ENCODE peak calls at places on chromosome 14, in nine cellular contexts. One of them, this sample, is unnamed. For H3K4me1, the result is how much of the 10 kb centered on the place peaks cover.

GRCh38 chr14:89977668-89978067 is 21.9 kb downstream of the TDP1 start:
- DNase-seq in IMR-90: no peak
- DNase-seq in GM23338: no peak
- DNase-seq in CD8-positive, alpha-beta T cell: no peak
- DNase-seq in ovary: no peak
- DNase-seq in endodermal cell: no peak
- DNase-seq in colonic mucosa: no peak
- DNase-seq in pancreas: no peak
- DNase-seq in left ventricle myocardium inferior: no peak
- DNase-seq in this sample: no peak

GRCh38 chr14:97840159-97840558 is 1043.0 kb downstream of the VRK1 start:
- DNase-seq in IMR-90: no peak
- DNase-seq in GM23338: no peak
- DNase-seq in CD8-positive, alpha-beta T cell: no peak
- DNase-seq in ovary: no peak
- DNase-seq in endodermal cell: no peak
- DNase-seq in colonic mucosa: no peak
- DNase-seq in pancreas: no peak
- DNase-seq in left ventricle myocardium inferior: no peak
- DNase-seq in this sample: no peak

GRCh38 chr14:97120204-97121120 is 323.3 kb downstream of the VRK1 start:
- DNase-seq in IMR-90: no peak
- DNase-seq in GM23338: no peak
- DNase-seq in CD8-positive, alpha-beta T cell: no peak
- DNase-seq in ovary: no peak
- DNase-seq in endodermal cell: no peak
- DNase-seq in colonic mucosa: no peak
- DNase-seq in pancreas: no peak
- DNase-seq in left ventricle myocardium inferior: no peak
- DNase-seq in this sample: no peak

GRCh38 chr14:57486767-57487379 is 6.8 kb downstream of the CCDC198 start:
- DNase-seq in IMR-90: peak
- DNase-seq in GM23338: peak
- DNase-seq in CD8-positive, alpha-beta T cell: no peak
- DNase-seq in ovary: no peak
- DNase-seq in endodermal cell: no peak
- DNase-seq in colonic mucosa: no peak
- DNase-seq in pancreas: peak
- DNase-seq in left ventricle myocardium inferior: no peak
- DNase-seq in this sample: no peak

GRCh38 chr14:31292962-31293616 is 85.5 kb upstream of the HECTD1 start:
- DNase-seq in IMR-90: no peak
- DNase-seq in GM23338: peak
- DNase-seq in CD8-positive, alpha-beta T cell: no peak
- DNase-seq in ovary: no peak
- DNase-seq in endodermal cell: no peak
- DNase-seq in colonic mucosa: no peak
- DNase-seq in pancreas: no peak
- DNase-seq in left ventricle myocardium inferior: no peak
- DNase-seq in this sample: no peak

GRCh38 chr14:28831126-28831525 is 64.5 kb downstream of the FOXG1 start:
- DNase-seq in IMR-90: no peak
- DNase-seq in GM23338: no peak
- DNase-seq in CD8-positive, alpha-beta T cell: no peak
- DNase-seq in ovary: no peak
- DNase-seq in endodermal cell: no peak
- DNase-seq in colonic mucosa: no peak
- DNase-seq in pancreas: no peak
- DNase-seq in left ventricle myocardium inferior: no peak
- DNase-seq in this sample: no peak

GRCh38 chr14:24837280-24838046 is 203.5 kb upstream of the GZMB start:
- DNase-seq in IMR-90: peak
- DNase-seq in GM23338: no peak
- DNase-seq in CD8-positive, alpha-beta T cell: no peak
- DNase-seq in ovary: no peak
- DNase-seq in endodermal cell: peak
- DNase-seq in colonic mucosa: no peak
- DNase-seq in pancreas: no peak
- DNase-seq in left ventricle myocardium inferior: no peak
- DNase-seq in this sample: no peak

GRCh38 chr14:69040343-69040742 is 61.2 kb upstream of the ACTN1 start:
- DNase-seq in IMR-90: no peak
- DNase-seq in GM23338: no peak
- DNase-seq in CD8-positive, alpha-beta T cell: no peak
- DNase-seq in ovary: no peak
- DNase-seq in endodermal cell: no peak
- DNase-seq in colonic mucosa: no peak
- DNase-seq in pancreas: no peak
- DNase-seq in left ventricle myocardium inferior: no peak
- DNase-seq in this sample: no peak

GRCh38 chr14:103630364-103631108 is 1.5 kb downstream of the KLC1 start:
- DNase-seq in IMR-90: peak
- DNase-seq in GM23338: no peak
- DNase-seq in CD8-positive, alpha-beta T cell: no peak
- DNase-seq in ovary: no peak
- DNase-seq in endodermal cell: no peak
- DNase-seq in colonic mucosa: no peak
- DNase-seq in pancreas: no peak
- DNase-seq in left ventricle myocardium inferior: no peak
- DNase-seq in this sample: no peak

GRCh38 chr14:103629503-103630121 is 601 bp downstream of the KLC1 start:
- DNase-seq in IMR-90: no peak
- DNase-seq in GM23338: peak
- DNase-seq in CD8-positive, alpha-beta T cell: no peak
- DNase-seq in ovary: peak
- DNase-seq in endodermal cell: peak
- DNase-seq in colonic mucosa: peak
- DNase-seq in pancreas: peak
- DNase-seq in left ventricle myocardium inferior: peak
- DNase-seq in this sample: no peak

GRCh38 chr14:103628221-103628683 is 759 bp upstream of the KLC1 start:
- DNase-seq in IMR-90: peak
- DNase-seq in GM23338: peak
- DNase-seq in CD8-positive, alpha-beta T cell: no peak
- DNase-seq in ovary: peak
- DNase-seq in endodermal cell: peak
- DNase-seq in colonic mucosa: peak
- DNase-seq in pancreas: peak
- DNase-seq in left ventricle myocardium inferior: peak
- DNase-seq in this sample: peak

GRCh38 chr14:103627073-103628025 is 1.7 kb upstream of the KLC1 start:
- DNase-seq in IMR-90: no peak
- DNase-seq in GM23338: no peak
- DNase-seq in CD8-positive, alpha-beta T cell: no peak
- DNase-seq in ovary: no peak
- DNase-seq in endodermal cell: no peak
- DNase-seq in colonic mucosa: no peak
- DNase-seq in pancreas: no peak
- DNase-seq in left ventricle myocardium inferior: no peak
- DNase-seq in this sample: no peak

DNA sequence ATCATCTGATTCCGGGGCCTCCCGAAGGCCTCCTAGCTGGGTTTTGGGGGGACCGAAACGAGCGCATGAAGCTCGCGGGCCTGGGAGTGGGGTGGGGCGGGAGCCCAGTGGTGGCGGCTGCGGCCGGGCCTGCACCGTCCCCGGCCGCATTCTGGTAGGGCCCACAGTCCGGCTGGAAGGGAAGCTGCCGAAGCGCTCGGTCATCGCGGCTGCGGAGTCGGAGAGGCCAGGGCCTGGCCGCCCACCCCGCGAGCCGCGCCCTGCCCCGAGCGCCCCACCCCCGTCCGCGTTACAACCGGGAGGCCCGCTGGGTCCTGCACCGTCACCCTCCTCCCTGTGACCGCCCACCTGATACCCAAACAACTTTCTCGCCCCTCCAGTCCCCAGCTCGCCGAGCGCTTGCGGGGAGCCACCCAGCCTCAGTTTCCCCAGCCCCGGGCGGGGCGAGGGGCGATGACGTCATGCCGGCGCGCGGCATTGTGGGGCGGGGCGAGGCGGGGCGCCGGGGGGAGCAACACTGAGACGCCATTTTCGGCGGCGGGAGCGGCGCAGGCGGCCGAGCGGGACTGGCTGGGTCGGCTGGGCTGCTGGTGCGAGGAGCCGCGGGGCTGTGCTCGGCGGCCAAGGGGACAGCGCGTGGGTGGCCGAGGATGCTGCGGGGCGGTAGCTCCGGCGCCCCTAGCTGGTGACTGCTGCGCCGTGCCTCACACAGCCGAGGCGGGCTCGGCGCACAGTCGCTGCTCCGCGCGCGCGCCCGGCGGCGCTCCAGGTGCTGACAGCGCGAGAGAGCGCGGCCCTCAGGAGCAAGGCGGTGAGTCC is at the start of gene KLC1:
- DNase-seq in IMR-90: peak
- DNase-seq in GM23338: peak
- DNase-seq in CD8-positive, alpha-beta T cell: peak
- DNase-seq in ovary: peak
- DNase-seq in endodermal cell: peak
- DNase-seq in colonic mucosa: peak
- DNase-seq in pancreas: peak
- DNase-seq in left ventricle myocardium inferior: peak
- DNase-seq in this sample: peak
- TF ChIP-seq CTCF in IMR-90: no peak
- TF ChIP-seq CTCF in GM23338: no peak
- TF ChIP-seq CTCF in CD8-positive, alpha-beta T cell: no peak
- TF ChIP-seq CTCF in ovary: peak
- TF ChIP-seq CTCF in endodermal cell: no peak
- TF ChIP-seq CTCF in colonic mucosa: no peak
- TF ChIP-seq CTCF in pancreas: no peak
- TF ChIP-seq CTCF in left ventricle myocardium inferior: no peak
- TF ChIP-seq CTCF in this sample: no peak

GRCh38 chr14:74619672-74620131 is 7.7 kb upstream of the LTBP2 start:
- DNase-seq in IMR-90: peak
- DNase-seq in GM23338: no peak
- DNase-seq in CD8-positive, alpha-beta T cell: no peak
- DNase-seq in ovary: peak
- DNase-seq in endodermal cell: no peak
- DNase-seq in colonic mucosa: peak
- DNase-seq in pancreas: peak
- DNase-seq in left ventricle myocardium inferior: peak
- DNase-seq in this sample: peak

GRCh38 chr14:74621556-74621955 is 9.5 kb upstream of the LTBP2 start:
- DNase-seq in IMR-90: no peak
- DNase-seq in GM23338: no peak
- DNase-seq in CD8-positive, alpha-beta T cell: no peak
- DNase-seq in ovary: no peak
- DNase-seq in endodermal cell: no peak
- DNase-seq in colonic mucosa: no peak
- DNase-seq in pancreas: no peak
- DNase-seq in left ventricle myocardium inferior: no peak
- DNase-seq in this sample: peak

GRCh38 chr14:74620923-74621322 is 8.9 kb upstream of the LTBP2 start:
- DNase-seq in IMR-90: no peak
- DNase-seq in GM23338: no peak
- DNase-seq in CD8-positive, alpha-beta T cell: no peak
- DNase-seq in ovary: no peak
- DNase-seq in endodermal cell: no peak
- DNase-seq in colonic mucosa: no peak
- DNase-seq in pancreas: no peak
- DNase-seq in left ventricle myocardium inferior: no peak
- DNase-seq in this sample: peak

GRCh38 chr14:74620497-74620921 is 8.5 kb upstream of the LTBP2 start:
- DNase-seq in IMR-90: peak
- DNase-seq in GM23338: no peak
- DNase-seq in CD8-positive, alpha-beta T cell: no peak
- DNase-seq in ovary: no peak
- DNase-seq in endodermal cell: peak
- DNase-seq in colonic mucosa: no peak
- DNase-seq in pancreas: no peak
- DNase-seq in left ventricle myocardium inferior: no peak
- DNase-seq in this sample: peak

DNA sequence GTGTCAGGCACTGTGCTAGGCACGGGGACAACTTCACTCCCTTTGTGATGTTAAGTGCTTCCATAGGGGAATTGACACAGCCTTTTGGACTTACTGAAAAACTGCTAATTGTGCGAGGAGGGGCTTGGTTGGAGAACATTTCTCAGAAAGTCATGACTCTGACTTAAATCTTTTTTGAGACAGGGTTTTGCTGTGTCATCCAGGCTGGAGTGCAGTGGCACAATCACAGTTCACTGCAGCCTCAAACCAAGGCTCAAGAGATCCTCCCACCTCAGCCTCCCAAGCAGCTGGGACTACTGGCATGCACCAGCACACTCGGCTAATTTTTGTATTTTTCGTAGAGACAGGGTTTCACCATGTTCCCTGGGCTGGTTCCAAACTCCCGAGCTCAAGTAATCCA is 10.2 kb upstream of the LTBP2 start:
- DNase-seq in IMR-90: no peak
- DNase-seq in GM23338: no peak
- DNase-seq in CD8-positive, alpha-beta T cell: no peak
- DNase-seq in ovary: no peak
- DNase-seq in endodermal cell: no peak
- DNase-seq in colonic mucosa: no peak
- DNase-seq in pancreas: no peak
- DNase-seq in left ventricle myocardium inferior: no peak
- DNase-seq in this sample: no peak
- H3K4me1 ChIP-seq in IMR-90: under half
- H3K4me1 ChIP-seq in GM23338: under half
- H3K4me1 ChIP-seq in CD8-positive, alpha-beta T cell: under half
- H3K4me1 ChIP-seq in ovary: under half
- H3K4me1 ChIP-seq in endodermal cell: under half
- H3K4me1 ChIP-seq in colonic mucosa: under half
- H3K4me1 ChIP-seq in pancreas: under half
- H3K4me1 ChIP-seq in left ventricle myocardium inferior: under half
- H3K4me1 ChIP-seq in this sample: under half

GRCh38 chr14:83425138-83425537 is 1891.5 kb upstream of the SEL1L start:
- DNase-seq in IMR-90: peak
- DNase-seq in GM23338: no peak
- DNase-seq in CD8-positive, alpha-beta T cell: no peak
- DNase-seq in ovary: no peak
- DNase-seq in endodermal cell: no peak
- DNase-seq in colonic mucosa: no peak
- DNase-seq in pancreas: no peak
- DNase-seq in left ventricle myocardium inferior: no peak
- DNase-seq in this sample: peak
- H3K27ac ChIP-seq in IMR-90: no peak
- H3K27ac ChIP-seq in GM23338: no peak
- H3K27ac ChIP-seq in CD8-positive, alpha-beta T cell: no peak
- H3K27ac ChIP-seq in ovary: no peak
- H3K27ac ChIP-seq in endodermal cell: no peak
- H3K27ac ChIP-seq in colonic mucosa: no peak
- H3K27ac ChIP-seq in pancreas: no peak
- H3K27ac ChIP-seq in left ventricle myocardium inferior: no peak
- H3K27ac ChIP-seq in this sample: no peak

GRCh38 chr14:77181124-77181602 is 435 bp upstream of the TMEM63C start:
- DNase-seq in IMR-90: no peak
- DNase-seq in GM23338: no peak
- DNase-seq in CD8-positive, alpha-beta T cell: no peak
- DNase-seq in ovary: no peak
- DNase-seq in endodermal cell: no peak
- DNase-seq in colonic mucosa: no peak
- DNase-seq in pancreas: no peak
- DNase-seq in left ventricle myocardium inferior: no peak
- DNase-seq in this sample: no peak

GRCh38 chr14:77183896-77184295 is 2.3 kb downstream of the TMEM63C start:
- DNase-seq in IMR-90: no peak
- DNase-seq in GM23338: no peak
- DNase-seq in CD8-positive, alpha-beta T cell: no peak
- DNase-seq in ovary: no peak
- DNase-seq in endodermal cell: no peak
- DNase-seq in colonic mucosa: no peak
- DNase-seq in pancreas: no peak
- DNase-seq in left ventricle myocardium inferior: no peak
- DNase-seq in this sample: no peak

GRCh38 chr14:77184396-77185092 is 2.9 kb downstream of the TMEM63C start:
- DNase-seq in IMR-90: no peak
- DNase-seq in GM23338: no peak
- DNase-seq in CD8-positive, alpha-beta T cell: no peak
- DNase-seq in ovary: no peak
- DNase-seq in endodermal cell: peak
- DNase-seq in colonic mucosa: peak
- DNase-seq in pancreas: no peak
- DNase-seq in left ventricle myocardium inferior: no peak
- DNase-seq in this sample: peak

GRCh38 chr14:77185093-77185465 is 3.5 kb downstream of the TMEM63C start:
- DNase-seq in IMR-90: no peak
- DNase-seq in GM23338: no peak
- DNase-seq in CD8-positive, alpha-beta T cell: no peak
- DNase-seq in ovary: no peak
- DNase-seq in endodermal cell: no peak
- DNase-seq in colonic mucosa: no peak
- DNase-seq in pancreas: no peak
- DNase-seq in left ventricle myocardium inferior: no peak
- DNase-seq in this sample: peak

DNA sequence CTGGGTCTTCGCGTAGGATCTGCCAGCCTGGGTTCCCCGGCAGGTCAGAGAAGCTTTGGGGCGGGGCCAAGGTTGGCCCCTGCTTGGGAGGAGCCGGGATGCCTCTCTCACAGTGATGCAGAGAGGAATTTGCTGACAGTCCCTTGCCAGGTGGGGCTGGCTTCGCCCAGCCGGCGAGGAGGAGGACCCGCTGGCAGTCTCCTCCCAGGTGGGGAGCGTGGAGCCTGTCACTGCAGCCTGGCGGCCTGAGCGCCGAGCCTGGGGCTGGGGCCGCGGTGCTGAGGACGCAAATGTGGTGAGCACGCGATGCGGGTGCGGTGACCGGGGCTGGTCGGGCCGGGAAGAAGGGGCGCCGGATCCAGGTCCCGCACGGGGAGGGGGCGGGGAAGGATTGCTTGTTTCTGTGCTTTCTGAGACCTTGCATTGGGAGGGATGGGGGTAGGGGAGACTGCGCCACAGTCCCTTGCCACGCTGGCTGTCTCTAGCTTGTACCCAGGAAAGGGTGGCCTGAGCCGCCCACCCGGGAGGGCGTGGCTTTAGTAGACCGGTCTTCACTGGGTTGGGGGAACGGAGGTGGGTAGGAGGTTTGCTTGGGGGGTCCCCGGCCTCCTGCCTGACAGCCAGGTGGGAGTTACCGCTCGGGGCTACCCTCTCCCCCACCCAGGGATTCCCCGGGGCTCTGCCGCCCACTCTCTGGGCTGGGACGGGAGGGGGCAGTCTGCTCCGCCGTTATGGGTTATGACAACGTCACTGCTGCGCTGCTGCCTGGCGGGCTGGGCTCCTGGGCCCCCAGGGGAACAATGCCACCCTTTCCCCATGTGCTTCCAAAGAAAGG is at the start of gene TMEM63C:
- DNase-seq in IMR-90: no peak
- DNase-seq in GM23338: peak
- DNase-seq in CD8-positive, alpha-beta T cell: peak
- DNase-seq in ovary: no peak
- DNase-seq in endodermal cell: peak
- DNase-seq in colonic mucosa: peak
- DNase-seq in pancreas: peak
- DNase-seq in left ventricle myocardium inferior: no peak
- DNase-seq in this sample: peak
- TF ChIP-seq CTCF in IMR-90: no peak
- TF ChIP-seq CTCF in GM23338: no peak
- TF ChIP-seq CTCF in CD8-positive, alpha-beta T cell: no peak
- TF ChIP-seq CTCF in ovary: no peak
- TF ChIP-seq CTCF in endodermal cell: no peak
- TF ChIP-seq CTCF in colonic mucosa: no peak
- TF ChIP-seq CTCF in pancreas: no peak
- TF ChIP-seq CTCF in left ventricle myocardium inferior: no peak
- TF ChIP-seq CTCF in this sample: peak

This sample was measured in foreskin keratinocyte.